ENCODE peak calls at places on chromosomes 5 and 9, in eight cellular contexts. Q is HuH-7, D is SHP77, R is ELR, E is C1 segment of cervical spinal cord, V is epithelial cell of prostate, K is PC-9, L is KBM-7. F is an unnamed sample.

GRCh38 chr9:37251452-37251851 is 131.1 kb downstream of the ZCCHC7 start:
- DNase-seq in Q (no peak), D (no peak), R (no peak), E (no peak), V (no peak), K (no peak), L (no peak), F (no peak)

GRCh38 chr9:124084087-124084486 is 72.5 kb downstream of the LHX2 start:
- DNase-seq in Q (no peak), D (no peak), R (peak), E (no peak), V (no peak), K (no peak), L (no peak), F (no peak)

GRCh38 chr5:73958037-73958436 is 332.0 kb downstream of the ARHGEF28 start:
- DNase-seq in Q (no peak), D (no peak), R (no peak), E (no peak), V (no peak), K (no peak), L (no peak), F (no peak)

GRCh38 chr9:6024035-6024554 is 8.7 kb upstream of the RANBP6 start:
- DNase-seq in Q (peak), D (no peak), R (peak), E (no peak), V (no peak), K (peak), L (peak), F (no peak)

GRCh38 chr5:134129411-134130238 is 15.1 kb downstream of the TCF7 start:
- DNase-seq in Q (no peak), D (no peak), R (no peak), E (no peak), V (no peak), K (no peak), L (no peak), F (no peak)

GRCh38 chr5:68265822-68266395 is 50.4 kb downstream of the PIK3R1 start:
- DNase-seq in Q (no peak), D (no peak), R (no peak), E (no peak), V (no peak), K (no peak), L (no peak), F (peak)

GRCh38 chr5:32021771-32022170 is 152.3 kb downstream of the GOLPH3 start:
- DNase-seq in Q (no peak), D (no peak), R (no peak), E (no peak), V (no peak), K (no peak), L (no peak), F (no peak)

GRCh38 chr5:145937432-145938250 is 1.3 kb downstream of the SH3RF2 start:
- DNase-seq in Q (no peak), D (no peak), R (peak), E (no peak), V (peak), K (peak), L (no peak), F (peak)

GRCh38 chr9:124780060-124780756 is 3.3 kb downstream of the OLFML2A start:
- DNase-seq in Q (peak), D (no peak), R (no peak), E (no peak), V (no peak), K (no peak), L (no peak), F (no peak)

GRCh38 chr9:16461231-16461840 is 409.1 kb downstream of the BNC2 start:
- DNase-seq in Q (no peak), D (no peak), R (no peak), E (no peak), V (no peak), K (no peak), L (no peak), F (peak)

GRCh38 chr9:77588319-77588937 is 59.7 kb downstream of the GNA14 start:
- DNase-seq in Q (no peak), D (no peak), R (peak), E (no peak), V (no peak), K (peak), L (peak), F (peak)

GRCh38 chr5:84032404-84032803 is 311.7 kb upstream of the HAPLN1 start:
- DNase-seq in Q (no peak), D (no peak), R (peak), E (no peak), V (no peak), K (no peak), L (no peak), F (peak)

F was measured in astrocyte.